ENCODE peak calls at places on chromosomes 6 and 20, in eight cellular contexts. One of them, this sample, is unnamed.

GRCh38 chr6:17367868-17368267 is 25.5 kb upstream of the CAP2 start:
- DNase-seq in CD4-positive, alpha-beta T cell: no peak
- DNase-seq in psoas muscle: no peak
- DNase-seq in sigmoid colon: no peak
- DNase-seq in IMR-90: no peak
- DNase-seq in esophagus squamous epithelium: no peak
- DNase-seq in cardiac muscle cell: no peak
- DNase-seq in tibial nerve: no peak
- DNase-seq in this sample: no peak

GRCh38 chr20:16350465-16350864 is 222.8 kb downstream of the KIF16B start:
- DNase-seq in CD4-positive, alpha-beta T cell: no peak
- DNase-seq in psoas muscle: peak; percentile 30
- DNase-seq in sigmoid colon: no peak
- DNase-seq in IMR-90: peak; percentile 50
- DNase-seq in esophagus squamous epithelium: no peak
- DNase-seq in cardiac muscle cell: peak; percentile 11
- DNase-seq in tibial nerve: no peak
- DNase-seq in this sample: no peak

GRCh38 chr20:25496968-25497401 is 88.3 kb downstream of the NINL start:
- DNase-seq in CD4-positive, alpha-beta T cell: no peak
- DNase-seq in psoas muscle: no peak
- DNase-seq in sigmoid colon: no peak
- DNase-seq in IMR-90: peak; percentile 27
- DNase-seq in esophagus squamous epithelium: no peak
- DNase-seq in cardiac muscle cell: no peak
- DNase-seq in tibial nerve: no peak
- DNase-seq in this sample: no peak

GRCh38 chr20:42906120-42906519 is 283.6 kb downstream of the PTPRT start:
- DNase-seq in CD4-positive, alpha-beta T cell: no peak
- DNase-seq in psoas muscle: no peak
- DNase-seq in sigmoid colon: no peak
- DNase-seq in IMR-90: no peak
- DNase-seq in esophagus squamous epithelium: no peak
- DNase-seq in cardiac muscle cell: no peak
- DNase-seq in tibial nerve: no peak
- DNase-seq in this sample: no peak

GRCh38 chr20:44805991-44806729 is 4.2 kb downstream of the RIMS4 start:
- DNase-seq in CD4-positive, alpha-beta T cell: no peak
- DNase-seq in psoas muscle: peak; percentile 53
- DNase-seq in sigmoid colon: peak; percentile 77
- DNase-seq in IMR-90: peak; percentile 25
- DNase-seq in esophagus squamous epithelium: no peak
- DNase-seq in cardiac muscle cell: peak; percentile 87
- DNase-seq in tibial nerve: peak; percentile 60
- DNase-seq in this sample: peak; percentile 34

GRCh38 chr20:36483919-36484808 is 57.2 kb upstream of the MYL9 start:
- DNase-seq in CD4-positive, alpha-beta T cell: no peak
- DNase-seq in psoas muscle: peak; percentile 39
- DNase-seq in sigmoid colon: no peak
- DNase-seq in IMR-90: peak; percentile 75
- DNase-seq in esophagus squamous epithelium: no peak
- DNase-seq in cardiac muscle cell: no peak
- DNase-seq in tibial nerve: no peak
- DNase-seq in this sample: no peak

GRCh38 chr6:151136141-151136755 is 103.5 kb upstream of the AKAP12 start:
- DNase-seq in CD4-positive, alpha-beta T cell: no peak
- DNase-seq in psoas muscle: no peak
- DNase-seq in sigmoid colon: no peak
- DNase-seq in IMR-90: no peak
- DNase-seq in esophagus squamous epithelium: no peak
- DNase-seq in cardiac muscle cell: peak; percentile 41
- DNase-seq in tibial nerve: no peak
- DNase-seq in this sample: no peak

GRCh38 chr6:101393291-101394251 is at the start of gene GRIK2:
- DNase-seq in CD4-positive, alpha-beta T cell: no peak
- DNase-seq in psoas muscle: no peak
- DNase-seq in sigmoid colon: no peak
- DNase-seq in IMR-90: peak; percentile 47
- DNase-seq in esophagus squamous epithelium: no peak
- DNase-seq in cardiac muscle cell: peak; percentile 36
- DNase-seq in tibial nerve: no peak
- DNase-seq in this sample: no peak

GRCh38 chr6:37695857-37696219 is 1.8 kb downstream of the MDGA1 start:
- DNase-seq in CD4-positive, alpha-beta T cell: no peak
- DNase-seq in psoas muscle: no peak
- DNase-seq in sigmoid colon: no peak
- DNase-seq in IMR-90: peak; percentile 51
- DNase-seq in esophagus squamous epithelium: no peak
- DNase-seq in cardiac muscle cell: peak; percentile 9
- DNase-seq in tibial nerve: no peak
- DNase-seq in this sample: no peak

GRCh38 chr6:134640229-134640628 is 309.7 kb downstream of the ALDH8A1 start:
- DNase-seq in CD4-positive, alpha-beta T cell: no peak
- DNase-seq in psoas muscle: no peak
- DNase-seq in sigmoid colon: no peak
- DNase-seq in IMR-90: no peak
- DNase-seq in esophagus squamous epithelium: no peak
- DNase-seq in cardiac muscle cell: no peak
- DNase-seq in tibial nerve: no peak
- DNase-seq in this sample: no peak

GRCh38 chr20:14401479-14402138 is 64.2 kb upstream of the FLRT3 start:
- DNase-seq in CD4-positive, alpha-beta T cell: no peak
- DNase-seq in psoas muscle: no peak
- DNase-seq in sigmoid colon: no peak
- DNase-seq in IMR-90: no peak
- DNase-seq in esophagus squamous epithelium: no peak
- DNase-seq in cardiac muscle cell: no peak
- DNase-seq in tibial nerve: no peak
- DNase-seq in this sample: no peak

GRCh38 chr6:155404937-155405336 is 50.7 kb downstream of the NOX3 start:
- DNase-seq in CD4-positive, alpha-beta T cell: no peak
- DNase-seq in psoas muscle: no peak
- DNase-seq in sigmoid colon: no peak
- DNase-seq in IMR-90: no peak
- DNase-seq in esophagus squamous epithelium: no peak
- DNase-seq in cardiac muscle cell: no peak
- DNase-seq in tibial nerve: no peak
- DNase-seq in this sample: no peak

GRCh38 chr20:31923388-31924271 is 28.2 kb downstream of the PDRG1 start:
- DNase-seq in CD4-positive, alpha-beta T cell: no peak
- DNase-seq in psoas muscle: no peak
- DNase-seq in sigmoid colon: peak; percentile 51
- DNase-seq in IMR-90: no peak
- DNase-seq in esophagus squamous epithelium: no peak
- DNase-seq in cardiac muscle cell: peak; percentile 3
- DNase-seq in tibial nerve: no peak
- DNase-seq in this sample: no peak

GRCh38 chr6:100592929-100593328 is 128.2 kb upstream of the SIM1 start:
- DNase-seq in CD4-positive, alpha-beta T cell: no peak
- DNase-seq in psoas muscle: no peak
- DNase-seq in sigmoid colon: no peak
- DNase-seq in IMR-90: no peak
- DNase-seq in esophagus squamous epithelium: no peak
- DNase-seq in cardiac muscle cell: no peak
- DNase-seq in tibial nerve: no peak
- DNase-seq in this sample: no peak

GRCh38 chr6:17863971-17864754 is 123.3 kb downstream of the KIF13A start:
- DNase-seq in CD4-positive, alpha-beta T cell: no peak
- DNase-seq in psoas muscle: peak; percentile 15
- DNase-seq in sigmoid colon: peak; percentile 68
- DNase-seq in IMR-90: peak; percentile 82
- DNase-seq in esophagus squamous epithelium: no peak
- DNase-seq in cardiac muscle cell: no peak
- DNase-seq in tibial nerve: no peak
- DNase-seq in this sample: no peak

GRCh38 chr6:28977351-28978136 is 27.6 kb downstream of the ZNF311 start:
- DNase-seq in CD4-positive, alpha-beta T cell: no peak
- DNase-seq in psoas muscle: peak; percentile 27
- DNase-seq in sigmoid colon: no peak
- DNase-seq in IMR-90: peak; percentile 50
- DNase-seq in esophagus squamous epithelium: no peak
- DNase-seq in cardiac muscle cell: peak; percentile 84
- DNase-seq in tibial nerve: no peak
- DNase-seq in this sample: no peak

GRCh38 chr20:21521596-21522478 is 8.0 kb upstream of the NKX2-2 start:
- DNase-seq in CD4-positive, alpha-beta T cell: no peak
- DNase-seq in psoas muscle: no peak
- DNase-seq in sigmoid colon: no peak
- DNase-seq in IMR-90: no peak
- DNase-seq in esophagus squamous epithelium: no peak
- DNase-seq in cardiac muscle cell: no peak
- DNase-seq in tibial nerve: no peak
- DNase-seq in this sample: no peak

GRCh38 chr6:87473419-87473903 is 687 bp downstream of the SLC35A1 start:
- DNase-seq in CD4-positive, alpha-beta T cell: no peak
- DNase-seq in psoas muscle: no peak
- DNase-seq in sigmoid colon: no peak
- DNase-seq in IMR-90: peak; percentile 44
- DNase-seq in esophagus squamous epithelium: no peak
- DNase-seq in cardiac muscle cell: peak; percentile 61
- DNase-seq in tibial nerve: no peak
- DNase-seq in this sample: no peak

GRCh38 chr6:168576388-168576787 is 135.4 kb downstream of the SMOC2 start:
- DNase-seq in CD4-positive, alpha-beta T cell: no peak
- DNase-seq in psoas muscle: no peak
- DNase-seq in sigmoid colon: peak; percentile 46
- DNase-seq in IMR-90: no peak
- DNase-seq in esophagus squamous epithelium: no peak
- DNase-seq in cardiac muscle cell: no peak
- DNase-seq in tibial nerve: no peak
- DNase-seq in this sample: no peak
- H3K27ac ChIP-seq in CD4-positive, alpha-beta T cell: no peak overlapping the region
- H3K27ac ChIP-seq in psoas muscle: no peak overlapping the region
- H3K27ac ChIP-seq in sigmoid colon: no peak overlapping the region
- H3K27ac ChIP-seq in IMR-90: no peak overlapping the region
- H3K27ac ChIP-seq in esophagus squamous epithelium: no peak overlapping the region
- H3K27ac ChIP-seq in cardiac muscle cell: no peak overlapping the region
- H3K27ac ChIP-seq in tibial nerve: no peak overlapping the region
- H3K27ac ChIP-seq in this sample: peak overlapping the region; percentile 92

GRCh38 chr20:573414-574296 is 30.1 kb upstream of the CSNK2A1 start:
- DNase-seq in CD4-positive, alpha-beta T cell: no peak
- DNase-seq in psoas muscle: no peak
- DNase-seq in sigmoid colon: no peak
- DNase-seq in IMR-90: no peak
- DNase-seq in esophagus squamous epithelium: no peak
- DNase-seq in cardiac muscle cell: no peak
- DNase-seq in tibial nerve: no peak
- DNase-seq in this sample: no peak

GRCh38 chr20:574297-574942 is 30.8 kb upstream of the CSNK2A1 start:
- DNase-seq in CD4-positive, alpha-beta T cell: no peak
- DNase-seq in psoas muscle: no peak
- DNase-seq in sigmoid colon: no peak
- DNase-seq in IMR-90: no peak
- DNase-seq in esophagus squamous epithelium: no peak
- DNase-seq in cardiac muscle cell: no peak
- DNase-seq in tibial nerve: no peak
- DNase-seq in this sample: no peak

GRCh38 chr20:577167-577791 is 32.8 kb downstream of the TCF15 start:
- DNase-seq in CD4-positive, alpha-beta T cell: no peak
- DNase-seq in psoas muscle: no peak
- DNase-seq in sigmoid colon: no peak
- DNase-seq in IMR-90: peak; percentile 18
- DNase-seq in esophagus squamous epithelium: no peak
- DNase-seq in cardiac muscle cell: peak; percentile 40
- DNase-seq in tibial nerve: no peak
- DNase-seq in this sample: no peak

GRCh38 chr20:576156-576555 is 32.6 kb upstream of the CSNK2A1 start:
- DNase-seq in CD4-positive, alpha-beta T cell: no peak
- DNase-seq in psoas muscle: no peak
- DNase-seq in sigmoid colon: no peak
- DNase-seq in IMR-90: no peak
- DNase-seq in esophagus squamous epithelium: no peak
- DNase-seq in cardiac muscle cell: no peak
- DNase-seq in tibial nerve: no peak
- DNase-seq in this sample: no peak

GRCh38 chr20:575230-575629 is 31.6 kb upstream of the CSNK2A1 start:
- DNase-seq in CD4-positive, alpha-beta T cell: no peak
- DNase-seq in psoas muscle: no peak
- DNase-seq in sigmoid colon: no peak
- DNase-seq in IMR-90: no peak
- DNase-seq in esophagus squamous epithelium: no peak
- DNase-seq in cardiac muscle cell: no peak
- DNase-seq in tibial nerve: no peak
- DNase-seq in this sample: no peak
- TF ChIP-seq CTCF in CD4-positive, alpha-beta T cell: no peak
- TF ChIP-seq CTCF in psoas muscle: no peak
- TF ChIP-seq CTCF in sigmoid colon: no peak
- TF ChIP-seq CTCF in IMR-90: no peak
- TF ChIP-seq CTCF in esophagus squamous epithelium: no peak
- TF ChIP-seq CTCF in cardiac muscle cell: no peak
- TF ChIP-seq CTCF in tibial nerve: no peak
- TF ChIP-seq CTCF in this sample: no peak

GRCh38 chr20:62040381-62040922 is 25.2 kb downstream of the TAF4 start:
- DNase-seq in CD4-positive, alpha-beta T cell: no peak
- DNase-seq in psoas muscle: no peak
- DNase-seq in sigmoid colon: no peak
- DNase-seq in IMR-90: no peak
- DNase-seq in esophagus squamous epithelium: no peak
- DNase-seq in cardiac muscle cell: no peak
- DNase-seq in tibial nerve: no peak
- DNase-seq in this sample: no peak
- H3K9me3 ChIP-seq in CD4-positive, alpha-beta T cell: no peaks in the 10 kb centered on the region
- H3K9me3 ChIP-seq in psoas muscle: no peaks in the 10 kb centered on the region
- H3K9me3 ChIP-seq in sigmoid colon: no peaks in the 10 kb centered on the region
- H3K9me3 ChIP-seq in IMR-90: no peaks in the 10 kb centered on the region
- H3K9me3 ChIP-seq in esophagus squamous epithelium: no peaks in the 10 kb centered on the region
- H3K9me3 ChIP-seq in cardiac muscle cell: no peaks in the 10 kb centered on the region
- H3K9me3 ChIP-seq in tibial nerve: no peaks in the 10 kb centered on the region
- H3K9me3 ChIP-seq in this sample: no peaks in the 10 kb centered on the region

GRCh38 chr20:38499366-38499765 is 26.7 kb downstream of the RALGAPB start:
- DNase-seq in CD4-positive, alpha-beta T cell: no peak
- DNase-seq in psoas muscle: no peak
- DNase-seq in sigmoid colon: no peak
- DNase-seq in IMR-90: no peak
- DNase-seq in esophagus squamous epithelium: no peak
- DNase-seq in cardiac muscle cell: no peak
- DNase-seq in tibial nerve: no peak
- DNase-seq in this sample: no peak
- H3K27ac ChIP-seq in CD4-positive, alpha-beta T cell: no peak overlapping the region
- H3K27ac ChIP-seq in psoas muscle: no peak overlapping the region
- H3K27ac ChIP-seq in sigmoid colon: no peak overlapping the region
- H3K27ac ChIP-seq in IMR-90: no peak overlapping the region
- H3K27ac ChIP-seq in esophagus squamous epithelium: peak overlapping the region; percentile 22
- H3K27ac ChIP-seq in cardiac muscle cell: no peak overlapping the region
- H3K27ac ChIP-seq in tibial nerve: no peak overlapping the region
- H3K27ac ChIP-seq in this sample: no peak overlapping the region